ENCODE peak calls at places on chromosome 12, in eight cellular contexts. O, Z, A, V, D, L, C and P are unnamed samples.

GRCh38 chr12:34291426-34291901 is 269.2 kb downstream of the ALG10 start:
- DNase-seq in V (no peak), D (no peak), O (no peak), C (no peak), L (no peak), A (no peak), Z (no peak), P (no peak)

GRCh38 chr12:76024942-76025600 is 6.5 kb downstream of the PHLDA1 start:
- DNase-seq in Z (no peak), D (no peak), A (no peak), V (peak; percentile 78), L (no peak), C (no peak), O (no peak), P (no peak)

GRCh38 chr12:94193623-94194022 is 45.2 kb downstream of the PLXNC1 start:
- DNase-seq in O (no peak), D (peak; percentile 60), Z (no peak), V (no peak), C (no peak), L (no peak), A (no peak), P (no peak)

GRCh38 chr12:131900397-131900796 is 6.0 kb downstream of the ULK1 start:
- DNase-seq in A (no peak), C (no peak), Z (peak; percentile 43), O (no peak), V (no peak), L (no peak), D (no peak), P (no peak)

GRCh38 chr12:132593938-132594358 is 16.4 kb downstream of the LRCOL1 start:
- DNase-seq in A (peak; percentile 98), C (peak; percentile 88), D (peak; percentile 99), V (no peak), L (no peak), Z (peak; percentile 98), O (peak; percentile 92), P (peak; percentile 94)

GRCh38 chr12:65853489-65854157 is 29.3 kb downstream of the HMGA2 start:
- DNase-seq in V (no peak), D (no peak), A (no peak), O (no peak), L (no peak), Z (no peak), C (no peak), P (no peak)

GRCh38 chr12:105580841-105581352 is 250.4 kb downstream of the C12orf75 start:
- DNase-seq in A (no peak), L (no peak), Z (no peak), V (no peak), D (peak; percentile 91), O (no peak), C (no peak), P (peak; percentile 51)

GRCh38 chr12:105843989-105844768 is 294.6 kb downstream of the NUAK1 start:
- DNase-seq in V (no peak), D (no peak), A (no peak), O (no peak), Z (no peak), L (no peak), C (no peak), P (no peak)

GRCh38 chr12:3456809-3457208 is 34.2 kb upstream of the PRMT8 start:
- DNase-seq in V (no peak), A (no peak), C (peak; percentile 40), L (no peak), O (no peak), Z (peak; percentile 96), D (peak; percentile 58), P (peak; percentile 84)